ENCODE peak calls at places on chromosomes 6 and 20, in nine cellular contexts. I, R, W, H, S, F, Z, O and N are unnamed samples. For H3K9me3, the result is how much of the 10 kb centered on the place peaks cover.

GRCh38 chr6:36033935-36034334 is 6.3 kb downstream of the MAPK14 start:
- DNase-seq in Z (no peak), F (no peak), W (no peak), S (no peak), O (no peak), I (no peak), H (no peak), R (no peak), N (no peak)

GRCh38 chr6:133741375-133741861 is 147.5 kb upstream of the TCF21 start:
- DNase-seq in R (no peak), Z (no peak), O (no peak), F (no peak), H (peak), S (no peak), I (no peak), W (no peak), N (no peak)

GRCh38 chr6:110348956-110349565 is 9.1 kb downstream of the METTL24 start:
- DNase-seq in Z (no peak), I (no peak), S (no peak), H (no peak), W (no peak), F (no peak), O (no peak), R (no peak), N (no peak)

GRCh38 chr6:3961581-3962225 is 112.5 kb downstream of the FAM50B start:
- DNase-seq in F (no peak), R (no peak), I (no peak), W (no peak), O (no peak), Z (no peak), S (no peak), H (no peak), N (no peak)

GRCh38 chr6:84774174-84775158 is 10.1 kb upstream of the TBX18 start:
- DNase-seq in R (peak), F (peak), W (peak), Z (peak), O (peak), H (no peak), S (no peak), I (peak), N (no peak)

GRCh38 chr6:20790032-20790791 is 256.0 kb downstream of the CDKAL1 start:
- DNase-seq in Z (no peak), W (no peak), I (no peak), O (no peak), S (no peak), H (no peak), R (no peak), F (no peak), N (no peak)

GRCh38 chr20:62733250-62733842 is 24.7 kb downstream of the NTSR1 start:
- DNase-seq in F (no peak), Z (no peak), I (no peak), R (no peak), O (no peak), H (no peak), S (no peak), W (no peak), N (no peak)

GRCh38 chr6:2222275-2222842 is 23.0 kb downstream of the GMDS start:
- DNase-seq in R (no peak), H (no peak), W (no peak), F (no peak), O (no peak), Z (no peak), S (no peak), I (no peak), N (no peak)

GRCh38 chr20:7463290-7463689 is 477.0 kb downstream of the HAO1 start:
- DNase-seq in S (no peak), I (no peak), W (no peak), Z (no peak), F (no peak), O (no peak), H (no peak), R (no peak), N (no peak)

GRCh38 chr20:41649489-41649888 is 31.3 kb upstream of the CHD6 start:
- DNase-seq in S (no peak), Z (no peak), H (no peak), O (no peak), I (no peak), F (no peak), W (peak), R (no peak), N (no peak)

GRCh38 chr6:43625393-43625992 is 3.6 kb downstream of the GTPBP2 start:
- DNase-seq in O (no peak), Z (peak), F (no peak), I (no peak), H (no peak), R (no peak), S (no peak), W (no peak), N (no peak)

GRCh38 chr6:131510094-131510493 is 62.9 kb upstream of the ARG1 start:
- DNase-seq in S (no peak), I (no peak), O (no peak), F (no peak), W (no peak), Z (no peak), H (no peak), R (no peak), N (no peak)

GRCh38 chr20:58810116-58810878 is 40.4 kb downstream of the GNAS-AS1 start:
- DNase-seq in Z (no peak), O (peak), S (no peak), H (peak), W (no peak), R (no peak), I (no peak), F (no peak), N (no peak)

GRCh38 chr20:10982692-10983091 is 308.9 kb upstream of the JAG1 start:
- DNase-seq in I (peak), R (no peak), W (peak), O (peak), Z (no peak), F (no peak), S (no peak), H (no peak), N (peak)

GRCh38 chr20:44716309-44717106 is 1.3 kb downstream of the CCN5 start:
- DNase-seq in F (no peak), Z (no peak), R (no peak), I (peak), S (no peak), W (peak), H (no peak), O (peak), N (peak)

DNA sequence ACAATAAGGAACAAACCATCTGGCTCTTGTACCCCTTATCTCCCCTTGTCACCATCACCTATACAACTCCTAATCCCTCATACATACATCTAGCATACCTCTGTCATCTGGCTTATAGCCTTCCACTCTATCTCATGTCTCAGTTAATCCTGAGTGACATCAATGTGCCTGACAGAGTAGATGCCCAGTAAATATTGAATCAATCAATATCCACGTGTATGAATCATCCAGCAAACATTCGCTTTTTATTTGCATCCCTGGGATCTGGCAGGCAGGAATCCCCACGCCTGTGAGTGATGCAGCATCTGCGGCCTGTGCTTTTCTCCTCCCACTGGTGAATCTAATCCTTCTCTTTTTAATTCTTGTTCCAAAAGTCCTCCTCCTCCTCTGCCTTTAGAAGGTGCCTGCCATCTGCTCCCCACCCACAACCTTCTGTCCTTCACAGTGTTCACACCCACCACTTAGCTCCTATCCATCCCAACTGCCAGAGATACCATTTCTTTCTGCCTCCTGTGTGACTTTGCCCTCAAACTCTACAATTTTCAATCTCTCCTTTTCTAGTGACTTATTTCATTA is 37.6 kb downstream of the ZNF391 start:
- DNase-seq in W (no peak), O (no peak), R (no peak), S (no peak), I (no peak), H (no peak), Z (no peak), F (no peak), N (no peak)
- H3K9me3 ChIP-seq in W (under half), O (under half), R (under half), S (under half), I (under half), H (under half), Z (under half), F (under half), N (under half)

DNA sequence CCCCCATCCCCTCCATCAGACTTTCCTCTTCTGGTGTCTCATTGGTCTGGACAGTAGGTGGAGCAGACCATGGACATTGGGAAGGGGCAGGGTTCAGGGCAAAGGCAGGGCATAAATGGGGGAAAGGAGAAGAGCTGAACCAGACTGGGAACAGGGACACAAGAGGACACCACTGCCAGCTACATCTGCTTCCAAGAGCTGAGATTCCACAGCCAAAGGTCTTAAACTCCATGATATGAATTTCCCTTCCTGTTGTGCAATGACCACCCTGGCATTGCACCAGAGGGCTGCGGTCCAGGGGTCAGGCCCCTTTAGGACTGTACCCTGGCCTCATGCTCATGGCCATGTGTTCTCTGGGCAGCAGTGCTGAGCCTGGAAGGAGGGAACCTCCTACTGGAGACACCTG is 137.9 kb downstream of the MAFB start:
- DNase-seq in R (no peak), H (no peak), W (no peak), I (peak), O (no peak), Z (no peak), S (no peak), F (peak), N (no peak)
- TF ChIP-seq CTCF in R (no peak), H (no peak), W (no peak), I (no peak), O (no peak), Z (no peak), S (no peak), F (no peak), N (no peak)

DNA sequence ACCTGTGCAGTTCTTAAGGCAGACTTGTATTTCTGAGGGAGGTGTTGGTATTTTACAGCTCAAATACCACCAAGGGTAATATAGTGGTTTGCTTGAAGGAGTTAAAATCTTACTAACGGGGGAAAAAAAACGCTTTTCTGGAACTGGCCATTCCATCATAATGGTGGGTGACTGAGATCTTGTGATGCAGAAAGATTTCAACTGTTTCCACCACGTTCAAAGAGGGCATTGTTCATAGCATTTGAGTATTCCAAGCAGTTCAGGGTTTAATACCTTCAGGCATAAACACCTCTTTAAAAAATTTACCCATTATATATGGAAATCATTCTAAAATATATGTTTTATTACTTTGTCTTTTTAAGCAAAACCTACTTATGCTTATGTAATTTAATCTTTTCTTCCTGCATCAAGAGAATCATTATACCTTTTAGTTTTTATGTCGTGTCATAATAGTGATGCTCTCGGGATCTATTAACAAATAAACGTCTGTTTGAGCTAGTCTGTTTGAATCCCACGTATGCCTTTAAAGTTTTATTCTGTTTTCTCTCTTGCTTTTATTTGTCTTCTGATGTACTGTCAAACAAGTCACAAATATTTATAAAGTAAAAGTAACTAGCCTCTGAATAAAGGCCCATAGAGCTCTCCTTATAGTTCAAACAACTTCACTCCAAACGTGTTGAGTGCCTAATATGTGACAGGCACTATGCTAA is 298.6 kb upstream of the FERMT1 start:
- DNase-seq in F (no peak), Z (no peak), W (no peak), S (no peak), I (no peak), O (no peak), R (no peak), H (no peak), N (no peak)
- TF ChIP-seq POLR2A in F (no peak), Z (no peak), W (no peak), S (no peak), I (no peak), O (no peak), R (no peak), H (no peak), N (no peak)

GRCh38 chr6:76165471-76166221 is 93.2 kb upstream of the IMPG1 start:
- DNase-seq in Z (no peak), W (no peak), I (no peak), S (no peak), R (no peak), F (no peak), O (peak), H (no peak), N (no peak)
- H3K9me3 ChIP-seq in Z (under half), W (under half), I (under half), S (under half), R (under half), F (under half), O (under half), H (under half), N (under half)

GRCh38 chr6:12640438-12640837 is 76.1 kb upstream of the PHACTR1 start:
- DNase-seq in F (no peak), H (no peak), I (no peak), O (no peak), S (no peak), Z (no peak), R (no peak), W (no peak), N (no peak)

GRCh38 chr6:12635813-12636212 is 80.8 kb upstream of the PHACTR1 start:
- DNase-seq in Z (no peak), I (no peak), S (no peak), H (no peak), O (no peak), W (no peak), F (no peak), R (no peak), N (no peak)

GRCh38 chr6:12637960-12638641 is 78.5 kb upstream of the PHACTR1 start:
- DNase-seq in Z (peak), W (no peak), F (peak), I (peak), H (peak), R (peak), S (peak), O (no peak), N (no peak)

GRCh38 chr6:12635375-12635774 is 81.2 kb upstream of the PHACTR1 start:
- DNase-seq in I (no peak), O (no peak), S (no peak), W (no peak), R (no peak), F (no peak), H (no peak), Z (no peak), N (no peak)

GRCh38 chr6:12636336-12636735 is 80.2 kb upstream of the PHACTR1 start:
- DNase-seq in I (no peak), Z (no peak), H (no peak), W (no peak), R (no peak), S (no peak), F (no peak), O (no peak), N (no peak)
- TF ChIP-seq CTCF in I (no peak), Z (no peak), H (peak), W (no peak), R (no peak), S (no peak), F (no peak), O (no peak), N (no peak)

DNA sequence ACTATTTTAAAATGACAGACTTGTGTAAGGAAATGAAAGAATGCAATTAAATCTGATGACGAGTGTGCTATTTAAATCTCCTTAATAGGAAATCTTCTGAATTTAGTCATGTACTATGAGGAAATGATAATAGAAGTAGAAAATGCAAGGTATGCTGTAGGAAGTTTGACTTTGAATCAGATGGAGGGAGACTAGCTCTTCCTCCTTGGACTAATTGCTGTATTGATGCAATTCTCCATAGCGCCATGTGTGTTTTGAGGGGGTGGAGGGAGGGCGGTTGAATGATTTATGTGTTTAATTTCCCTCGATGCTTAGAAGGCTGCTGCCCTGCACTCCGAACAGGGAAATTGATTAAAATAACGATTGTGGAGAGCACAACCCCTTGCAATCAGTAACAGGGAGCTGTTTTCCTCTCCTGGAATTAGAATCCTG is 214.4 kb upstream of the PRND start:
- DNase-seq in R (no peak), O (no peak), F (no peak), H (no peak), W (no peak), Z (no peak), S (no peak), I (no peak), N (no peak)
- TF ChIP-seq POLR2A in R (no peak), O (no peak), F (no peak), H (no peak), W (no peak), Z (no peak), S (no peak), I (no peak), N (no peak)

GRCh38 chr6:340991-341827 is 48.9 kb downstream of the DUSP22 start:
- DNase-seq in I (peak), R (no peak), Z (peak), O (peak), S (no peak), F (no peak), H (no peak), W (no peak), N (no peak)

GRCh38 chr6:341914-342831 is 49.4 kb upstream of the IRF4 start:
- DNase-seq in R (no peak), W (no peak), S (no peak), F (no peak), Z (no peak), I (no peak), H (no peak), O (no peak), N (no peak)

GRCh38 chr6:343960-344815 is 47.4 kb upstream of the IRF4 start:
- DNase-seq in Z (no peak), R (no peak), S (no peak), H (no peak), O (no peak), W (no peak), I (no peak), F (no peak), N (no peak)

GRCh38 chr6:343226-343935 is 48.2 kb upstream of the IRF4 start:
- DNase-seq in O (no peak), Z (no peak), H (no peak), W (no peak), I (no peak), F (peak), R (no peak), S (no peak), N (no peak)

GRCh38 chr6:342832-343179 is 48.7 kb upstream of the IRF4 start:
- DNase-seq in F (no peak), H (no peak), I (no peak), R (no peak), O (no peak), S (no peak), Z (no peak), W (no peak), N (no peak)
- H3K9me3 ChIP-seq in F (under half), H (under half), I (under half), R (half or more), O (under half), S (under half), Z (under half), W (under half), N (under half)

DNA sequence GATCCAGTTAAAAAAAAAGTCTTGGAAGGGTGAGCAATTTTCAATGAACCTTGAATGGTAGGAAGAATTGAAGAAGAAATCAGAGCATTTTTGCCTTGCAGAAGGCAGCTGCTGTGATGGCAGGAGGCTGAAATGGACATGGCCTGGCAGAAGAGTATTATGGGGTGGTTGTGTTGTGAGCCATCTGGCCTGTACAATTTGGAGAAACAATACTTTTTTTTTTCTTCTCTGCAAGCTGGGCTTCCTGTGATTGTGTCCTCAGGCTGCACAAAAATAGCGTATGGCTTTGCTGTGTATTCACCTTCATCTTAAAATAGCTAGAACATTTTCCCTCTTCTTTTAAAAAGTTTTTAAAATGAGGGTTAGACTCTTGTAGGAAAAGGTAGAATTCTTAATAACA is 21.4 kb downstream of the SYCP2L start:
- DNase-seq in Z (no peak), W (no peak), H (no peak), I (no peak), R (no peak), F (no peak), S (no peak), O (no peak), N (no peak)
- TF ChIP-seq CTCF in Z (no peak), W (no peak), H (no peak), I (no peak), R (no peak), F (no peak), S (no peak), O (no peak), N (no peak)

DNA sequence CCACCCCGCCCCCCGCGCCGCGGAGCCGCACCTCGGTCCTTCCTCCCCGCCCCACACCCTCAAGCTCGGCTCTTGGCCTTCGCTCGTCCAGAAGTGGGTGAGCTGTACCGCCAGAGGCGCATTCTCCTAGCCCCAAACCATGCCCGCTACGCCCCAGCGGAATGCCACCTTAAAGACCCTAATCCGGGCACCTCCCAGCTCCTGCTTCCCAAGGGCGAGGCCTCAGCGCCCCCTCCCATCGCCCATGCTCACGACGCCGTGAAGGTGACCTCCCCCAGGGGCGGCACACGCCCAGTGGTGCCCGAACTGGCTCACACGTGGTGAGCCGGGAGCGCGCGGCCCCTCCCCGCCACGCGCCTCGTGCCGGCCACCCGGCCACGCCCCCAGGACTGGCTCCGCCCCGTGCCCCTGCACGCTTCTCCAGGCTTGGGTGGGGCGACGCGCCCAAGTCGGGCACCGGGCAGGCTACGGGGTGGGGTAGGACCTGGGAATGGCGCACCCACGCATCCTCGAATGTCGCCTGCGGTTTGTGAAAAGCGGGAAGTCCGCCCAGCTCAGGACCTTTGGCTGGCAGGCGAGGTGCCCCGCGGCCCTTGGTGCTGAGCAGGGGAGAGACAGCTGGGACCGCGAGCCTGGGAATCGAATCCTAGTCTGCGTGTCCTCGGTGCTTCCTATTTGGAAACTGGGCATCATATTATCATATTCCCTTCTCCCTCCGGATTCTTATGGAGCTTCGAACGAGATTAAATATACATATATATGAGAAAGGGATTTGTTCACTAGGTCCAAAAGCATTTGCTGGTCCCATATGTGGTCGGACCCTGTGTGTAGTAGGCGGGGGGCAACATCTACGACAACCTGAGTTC is 942 bp upstream of the SOX12 start:
- DNase-seq in O (peak), H (peak), W (peak), S (peak), Z (peak), R (peak), I (peak), F (peak), N (peak)
- TF ChIP-seq POLR2A in O (no peak), H (peak), W (peak), S (no peak), Z (peak), R (peak), I (no peak), F (peak), N (peak)